ENCODE peak calls at places on chromosomes 4 and X, in seven cellular contexts. One of them, this sample, is unnamed. For H3K4me1, the result is how much of the 10 kb centered on the place peaks cover.

GRCh38 chrX:1137531-1137930 is 74.9 kb downstream of the CRLF2 start:
- DNase-seq in HCT116: no peak
- DNase-seq in SK-N-SH: no peak
- DNase-seq in H1: no peak
- DNase-seq in GM12878: no peak
- DNase-seq in K562: no peak
- DNase-seq in HepG2: no peak
- DNase-seq in this sample: no peak

GRCh38 chr4:151462554-151462953 is 53.6 kb downstream of the FHIP1A start:
- DNase-seq in HCT116: no peak
- DNase-seq in SK-N-SH: no peak
- DNase-seq in H1: no peak
- DNase-seq in GM12878: no peak
- DNase-seq in K562: no peak
- DNase-seq in HepG2: no peak
- DNase-seq in this sample: no peak

GRCh38 chrX:109954333-109954732 is 48.6 kb upstream of the TMEM164 start:
- DNase-seq in HCT116: no peak
- DNase-seq in SK-N-SH: no peak
- DNase-seq in H1: no peak
- DNase-seq in GM12878: no peak
- DNase-seq in K562: no peak
- DNase-seq in HepG2: no peak
- DNase-seq in this sample: no peak

GRCh38 chr4:145812902-145813301 is 125.7 kb downstream of the ZNF827 start:
- DNase-seq in HCT116: peak
- DNase-seq in SK-N-SH: no peak
- DNase-seq in H1: no peak
- DNase-seq in GM12878: no peak
- DNase-seq in K562: no peak
- DNase-seq in HepG2: peak
- DNase-seq in this sample: no peak

GRCh38 chr4:1792832-1793495 is at the start of gene FGFR3:
- DNase-seq in HCT116: no peak
- DNase-seq in SK-N-SH: peak
- DNase-seq in H1: peak
- DNase-seq in GM12878: no peak
- DNase-seq in K562: peak
- DNase-seq in HepG2: peak
- DNase-seq in this sample: peak

GRCh38 chr4:87077834-87078585 is 142.4 kb downstream of the KLHL8 start:
- DNase-seq in HCT116: no peak
- DNase-seq in SK-N-SH: no peak
- DNase-seq in H1: no peak
- DNase-seq in GM12878: no peak
- DNase-seq in K562: no peak
- DNase-seq in HepG2: no peak
- DNase-seq in this sample: no peak

GRCh38 chr4:89551191-89551590 is 243.6 kb upstream of the GPRIN3 start:
- DNase-seq in HCT116: no peak
- DNase-seq in SK-N-SH: no peak
- DNase-seq in H1: no peak
- DNase-seq in GM12878: no peak
- DNase-seq in K562: no peak
- DNase-seq in HepG2: no peak
- DNase-seq in this sample: no peak

GRCh38 chr4:75723802-75724065 is 643 bp upstream of the USO1 start:
- DNase-seq in HCT116: no peak
- DNase-seq in SK-N-SH: no peak
- DNase-seq in H1: no peak
- DNase-seq in GM12878: no peak
- DNase-seq in K562: no peak
- DNase-seq in HepG2: no peak
- DNase-seq in this sample: no peak

GRCh38 chrX:151745651-151746050 is 11.1 kb downstream of the CNGA2 start:
- DNase-seq in HCT116: no peak
- DNase-seq in SK-N-SH: no peak
- DNase-seq in H1: no peak
- DNase-seq in GM12878: no peak
- DNase-seq in K562: no peak
- DNase-seq in HepG2: no peak
- DNase-seq in this sample: no peak

GRCh38 chrX:20372533-20372932 is 105.8 kb upstream of the RPS6KA3 start:
- DNase-seq in HCT116: no peak
- DNase-seq in SK-N-SH: no peak
- DNase-seq in H1: no peak
- DNase-seq in GM12878: no peak
- DNase-seq in K562: no peak
- DNase-seq in HepG2: no peak
- DNase-seq in this sample: no peak

GRCh38 chr4:3393171-3393570 is 48.6 kb upstream of the HGFAC start:
- DNase-seq in HCT116: no peak
- DNase-seq in SK-N-SH: no peak
- DNase-seq in H1: no peak
- DNase-seq in GM12878: no peak
- DNase-seq in K562: no peak
- DNase-seq in HepG2: no peak
- DNase-seq in this sample: no peak

GRCh38 chr4:184598753-184599491 is 50.3 kb downstream of the CASP3 start:
- DNase-seq in HCT116: no peak
- DNase-seq in SK-N-SH: no peak
- DNase-seq in H1: no peak
- DNase-seq in GM12878: no peak
- DNase-seq in K562: no peak
- DNase-seq in HepG2: no peak
- DNase-seq in this sample: no peak

GRCh38 chrX:71671043-71671829 is 3.9 kb downstream of the LOC101059915 start:
- DNase-seq in HCT116: no peak
- DNase-seq in SK-N-SH: no peak
- DNase-seq in H1: no peak
- DNase-seq in GM12878: no peak
- DNase-seq in K562: no peak
- DNase-seq in HepG2: no peak
- DNase-seq in this sample: no peak

GRCh38 chrX:49172280-49172780 is 632 bp downstream of the PLP2 start:
- DNase-seq in HCT116: no peak
- DNase-seq in SK-N-SH: peak
- DNase-seq in H1: no peak
- DNase-seq in GM12878: no peak
- DNase-seq in K562: peak
- DNase-seq in HepG2: no peak
- DNase-seq in this sample: no peak

GRCh38 chr4:138086471-138086870 is 155.7 kb downstream of the SLC7A11 start:
- DNase-seq in HCT116: no peak
- DNase-seq in SK-N-SH: no peak
- DNase-seq in H1: no peak
- DNase-seq in GM12878: no peak
- DNase-seq in K562: no peak
- DNase-seq in HepG2: no peak
- DNase-seq in this sample: no peak

GRCh38 chrX:41475611-41476241 is 28.6 kb downstream of the NYX start:
- DNase-seq in HCT116: no peak
- DNase-seq in SK-N-SH: no peak
- DNase-seq in H1: no peak
- DNase-seq in GM12878: no peak
- DNase-seq in K562: no peak
- DNase-seq in HepG2: peak
- DNase-seq in this sample: peak

GRCh38 chrX:134010690-134011089 is 25.3 kb upstream of the GPC3 start:
- DNase-seq in HCT116: no peak
- DNase-seq in SK-N-SH: no peak
- DNase-seq in H1: no peak
- DNase-seq in GM12878: no peak
- DNase-seq in K562: no peak
- DNase-seq in HepG2: no peak
- DNase-seq in this sample: no peak

GRCh38 chr4:64975177-64975576 is 565.9 kb upstream of the TECRL start:
- DNase-seq in HCT116: no peak
- DNase-seq in SK-N-SH: no peak
- DNase-seq in H1: no peak
- DNase-seq in GM12878: no peak
- DNase-seq in K562: no peak
- DNase-seq in HepG2: no peak
- DNase-seq in this sample: no peak

GRCh38 chr4:40193018-40193571 is 3.7 kb upstream of the RHOH start:
- DNase-seq in HCT116: no peak
- DNase-seq in SK-N-SH: no peak
- DNase-seq in H1: no peak
- DNase-seq in GM12878: no peak
- DNase-seq in K562: peak
- DNase-seq in HepG2: peak
- DNase-seq in this sample: no peak

GRCh38 chrX:2261838-2262678 is 238.7 kb downstream of the DHRSX start:
- DNase-seq in HCT116: no peak
- DNase-seq in SK-N-SH: no peak
- DNase-seq in H1: no peak
- DNase-seq in GM12878: no peak
- DNase-seq in K562: no peak
- DNase-seq in HepG2: no peak
- DNase-seq in this sample: no peak

GRCh38 chr4:106344324-106344970 is 24.1 kb downstream of the GIMD1 start:
- DNase-seq in HCT116: no peak
- DNase-seq in SK-N-SH: no peak
- DNase-seq in H1: no peak
- DNase-seq in GM12878: no peak
- DNase-seq in K562: no peak
- DNase-seq in HepG2: peak
- DNase-seq in this sample: no peak

DNA sequence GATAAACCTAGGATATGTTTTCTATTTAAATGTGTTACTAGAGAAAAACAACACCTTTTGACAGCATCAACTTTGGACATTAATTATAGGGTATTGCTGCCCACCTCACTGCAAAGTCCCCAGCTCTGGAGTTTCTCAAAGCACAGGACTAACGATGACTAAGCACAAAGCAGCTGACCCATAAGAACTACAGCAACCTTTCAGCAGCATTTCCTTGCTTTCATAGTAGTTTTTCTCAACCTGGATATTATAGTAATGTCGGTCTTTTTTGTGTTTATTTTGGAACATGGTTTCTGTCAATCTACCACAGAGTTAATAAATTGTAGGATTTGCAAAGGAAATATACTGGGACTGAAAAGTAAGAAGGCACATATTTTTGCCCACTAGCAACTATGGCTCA is 21.5 kb downstream of the HHIP start:
- DNase-seq in HCT116: no peak
- DNase-seq in SK-N-SH: no peak
- DNase-seq in H1: no peak
- DNase-seq in GM12878: no peak
- DNase-seq in K562: no peak
- DNase-seq in HepG2: no peak
- DNase-seq in this sample: no peak
- TF ChIP-seq YY1 in HCT116: no peak
- TF ChIP-seq YY1 in SK-N-SH: no peak
- TF ChIP-seq YY1 in H1: no peak
- TF ChIP-seq YY1 in GM12878: no peak
- TF ChIP-seq YY1 in K562: no peak
- TF ChIP-seq YY1 in HepG2: no peak
- TF ChIP-seq YY1 in this sample: no peak

GRCh38 chrX:78964598-78964997 is 19.4 kb downstream of the P2RY10 start:
- DNase-seq in HCT116: no peak
- DNase-seq in SK-N-SH: no peak
- DNase-seq in H1: no peak
- DNase-seq in GM12878: no peak
- DNase-seq in K562: no peak
- DNase-seq in HepG2: no peak
- DNase-seq in this sample: no peak
- H3K4me1 ChIP-seq in HCT116: under half
- H3K4me1 ChIP-seq in SK-N-SH: under half
- H3K4me1 ChIP-seq in H1: under half
- H3K4me1 ChIP-seq in GM12878: under half
- H3K4me1 ChIP-seq in K562: under half
- H3K4me1 ChIP-seq in HepG2: under half
- H3K4me1 ChIP-seq in this sample: under half

GRCh38 chr4:177802149-177802548 is 359.9 kb upstream of the AGA start:
- DNase-seq in HCT116: no peak
- DNase-seq in SK-N-SH: no peak
- DNase-seq in H1: no peak
- DNase-seq in GM12878: no peak
- DNase-seq in K562: no peak
- DNase-seq in HepG2: no peak
- DNase-seq in this sample: no peak
- TF ChIP-seq YY1 in HCT116: no peak
- TF ChIP-seq YY1 in SK-N-SH: no peak
- TF ChIP-seq YY1 in H1: no peak
- TF ChIP-seq YY1 in GM12878: no peak
- TF ChIP-seq YY1 in K562: no peak
- TF ChIP-seq YY1 in HepG2: no peak
- TF ChIP-seq YY1 in this sample: no peak

DNA sequence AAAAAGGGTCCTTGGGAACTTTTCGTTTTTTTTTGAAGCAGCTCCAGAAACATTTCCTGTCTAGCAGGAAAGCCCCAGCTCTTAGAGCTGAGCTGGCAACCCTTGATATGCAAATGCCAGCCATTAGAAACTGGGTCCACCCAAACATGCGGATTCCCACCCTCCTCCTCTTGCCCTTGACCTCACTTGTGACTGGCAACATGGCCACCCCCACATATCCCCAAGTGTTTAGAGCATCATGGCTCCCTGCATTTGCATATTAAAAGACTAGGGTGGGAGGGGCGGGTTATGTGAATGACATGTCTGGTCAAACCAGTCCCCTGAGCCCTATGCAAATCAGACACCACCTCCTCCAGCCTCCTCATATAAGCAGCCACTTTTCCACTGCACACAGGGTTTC is 671.1 kb downstream of the FAT4 start:
- DNase-seq in HCT116: no peak
- DNase-seq in SK-N-SH: no peak
- DNase-seq in H1: peak
- DNase-seq in GM12878: peak
- DNase-seq in K562: peak
- DNase-seq in HepG2: no peak
- DNase-seq in this sample: peak
- H3K4me1 ChIP-seq in HCT116: under half
- H3K4me1 ChIP-seq in SK-N-SH: under half
- H3K4me1 ChIP-seq in H1: under half
- H3K4me1 ChIP-seq in GM12878: under half
- H3K4me1 ChIP-seq in K562: under half
- H3K4me1 ChIP-seq in HepG2: under half
- H3K4me1 ChIP-seq in this sample: under half

DNA sequence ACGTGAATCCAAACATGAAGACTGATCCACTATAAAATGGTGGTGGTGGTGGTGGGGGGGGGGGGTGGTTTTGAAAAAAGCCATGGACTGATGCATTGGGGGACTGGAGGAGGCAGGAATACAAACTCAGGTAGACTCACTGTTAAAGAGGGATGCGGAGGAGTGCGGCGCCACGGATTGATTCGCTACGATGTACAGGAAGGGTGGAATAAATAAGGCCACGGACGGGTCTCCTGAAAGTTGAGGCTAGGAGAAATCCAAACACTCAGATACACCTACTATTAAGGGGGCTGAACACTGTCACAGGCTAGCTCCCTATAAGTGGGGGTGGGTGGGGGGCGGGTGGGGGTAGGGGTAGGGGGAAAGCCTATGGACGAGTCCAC is 591 bp downstream of the ELK1 start:
- DNase-seq in HCT116: no peak
- DNase-seq in SK-N-SH: no peak
- DNase-seq in H1: no peak
- DNase-seq in GM12878: no peak
- DNase-seq in K562: no peak
- DNase-seq in HepG2: no peak
- DNase-seq in this sample: no peak
- TF ChIP-seq YY1 in HCT116: no peak
- TF ChIP-seq YY1 in SK-N-SH: no peak
- TF ChIP-seq YY1 in H1: no peak
- TF ChIP-seq YY1 in GM12878: no peak
- TF ChIP-seq YY1 in K562: no peak
- TF ChIP-seq YY1 in HepG2: no peak
- TF ChIP-seq YY1 in this sample: no peak